ENCODE peak calls at places on chromosome 12, in five cellular contexts. One of them, this sample, is unnamed.

GRCh38 chr12:121578230-121579189 is 2.3 kb downstream of the KDM2B start:
- DNase-seq in lower lobe of right lung: peak
- DNase-seq in GM10248: peak
- DNase-seq in fibroblast of mammary gland: no peak
- DNase-seq in neural crest cell: peak
- DNase-seq in this sample: peak

GRCh38 chr12:38930994-38931393 is 25.6 kb upstream of the CPNE8 start:
- DNase-seq in lower lobe of right lung: no peak
- DNase-seq in GM10248: no peak
- DNase-seq in fibroblast of mammary gland: no peak
- DNase-seq in neural crest cell: no peak
- DNase-seq in this sample: no peak

GRCh38 chr12:28535216-28535615 is 345.0 kb downstream of the CCDC91 start:
- DNase-seq in lower lobe of right lung: no peak
- DNase-seq in GM10248: no peak
- DNase-seq in fibroblast of mammary gland: peak
- DNase-seq in neural crest cell: no peak
- DNase-seq in this sample: no peak

GRCh38 chr12:132481345-132481744 is 8.6 kb upstream of the FBRSL1 start:
- DNase-seq in lower lobe of right lung: no peak
- DNase-seq in GM10248: no peak
- DNase-seq in fibroblast of mammary gland: no peak
- DNase-seq in neural crest cell: no peak
- DNase-seq in this sample: no peak

GRCh38 chr12:121580959-121581680 is at the start of gene KDM2B:
- DNase-seq in lower lobe of right lung: no peak
- DNase-seq in GM10248: no peak
- DNase-seq in fibroblast of mammary gland: peak
- DNase-seq in neural crest cell: peak
- DNase-seq in this sample: no peak

GRCh38 chr12:124152733-124153132 is 142.2 kb upstream of the RFLNA start:
- DNase-seq in lower lobe of right lung: no peak
- DNase-seq in GM10248: no peak
- DNase-seq in fibroblast of mammary gland: peak
- DNase-seq in neural crest cell: no peak
- DNase-seq in this sample: no peak

GRCh38 chr12:89354630-89354931 is 2.3 kb upstream of the DUSP6 start:
- DNase-seq in lower lobe of right lung: no peak
- DNase-seq in GM10248: peak
- DNase-seq in fibroblast of mammary gland: no peak
- DNase-seq in neural crest cell: no peak
- DNase-seq in this sample: peak

GRCh38 chr12:5796171-5797091 is 148.6 kb downstream of the ANO2 start:
- DNase-seq in lower lobe of right lung: peak
- DNase-seq in GM10248: peak
- DNase-seq in fibroblast of mammary gland: no peak
- DNase-seq in neural crest cell: peak
- DNase-seq in this sample: peak

GRCh38 chr12:123140675-123141614 is 9.9 kb downstream of the PITPNM2 start:
- DNase-seq in lower lobe of right lung: no peak
- DNase-seq in GM10248: no peak
- DNase-seq in fibroblast of mammary gland: no peak
- DNase-seq in neural crest cell: no peak
- DNase-seq in this sample: no peak

GRCh38 chr12:47818382-47818700 is 1.4 kb downstream of the HDAC7 start:
- DNase-seq in lower lobe of right lung: no peak
- DNase-seq in GM10248: no peak
- DNase-seq in fibroblast of mammary gland: no peak
- DNase-seq in neural crest cell: no peak
- DNase-seq in this sample: no peak

GRCh38 chr12:77521458-77522115 is 309.1 kb upstream of the NAV3 start:
- DNase-seq in lower lobe of right lung: no peak
- DNase-seq in GM10248: no peak
- DNase-seq in fibroblast of mammary gland: peak
- DNase-seq in neural crest cell: no peak
- DNase-seq in this sample: no peak

GRCh38 chr12:95358111-95359083 is 115.6 kb upstream of the METAP2 start:
- DNase-seq in lower lobe of right lung: no peak
- DNase-seq in GM10248: no peak
- DNase-seq in fibroblast of mammary gland: peak
- DNase-seq in neural crest cell: no peak
- DNase-seq in this sample: no peak

GRCh38 chr12:109983432-109984142 is 12.6 kb downstream of the GIT2 start:
- DNase-seq in lower lobe of right lung: no peak
- DNase-seq in GM10248: no peak
- DNase-seq in fibroblast of mammary gland: no peak
- DNase-seq in neural crest cell: no peak
- DNase-seq in this sample: no peak

GRCh38 chr12:43338848-43339526 is 213.0 kb downstream of the ADAMTS20 start:
- DNase-seq in lower lobe of right lung: no peak
- DNase-seq in GM10248: peak
- DNase-seq in fibroblast of mammary gland: peak
- DNase-seq in neural crest cell: peak
- DNase-seq in this sample: no peak

GRCh38 chr12:78229491-78230209 is 399.0 kb downstream of the NAV3 start:
- DNase-seq in lower lobe of right lung: no peak
- DNase-seq in GM10248: peak
- DNase-seq in fibroblast of mammary gland: peak
- DNase-seq in neural crest cell: peak
- DNase-seq in this sample: peak

GRCh38 chr12:77830952-77831351 is 258 bp downstream of the NAV3 start:
- DNase-seq in lower lobe of right lung: no peak
- DNase-seq in GM10248: no peak
- DNase-seq in fibroblast of mammary gland: no peak
- DNase-seq in neural crest cell: no peak
- DNase-seq in this sample: no peak

GRCh38 chr12:50509009-50509663 is 4.4 kb downstream of the DIP2B start:
- DNase-seq in lower lobe of right lung: no peak
- DNase-seq in GM10248: no peak
- DNase-seq in fibroblast of mammary gland: no peak
- DNase-seq in neural crest cell: no peak
- DNase-seq in this sample: no peak

GRCh38 chr12:95218164-95218851 is 701 bp downstream of the VEZT start:
- DNase-seq in lower lobe of right lung: no peak
- DNase-seq in GM10248: no peak
- DNase-seq in fibroblast of mammary gland: peak
- DNase-seq in neural crest cell: no peak
- DNase-seq in this sample: no peak

GRCh38 chr12:109767456-109767855 is 53.8 kb downstream of the FAM222A start:
- DNase-seq in lower lobe of right lung: no peak
- DNase-seq in GM10248: no peak
- DNase-seq in fibroblast of mammary gland: no peak
- DNase-seq in neural crest cell: no peak
- DNase-seq in this sample: no peak

GRCh38 chr12:3282271-3282670 is 205.1 kb downstream of the TSPAN9 start:
- DNase-seq in lower lobe of right lung: no peak
- DNase-seq in GM10248: no peak
- DNase-seq in fibroblast of mammary gland: no peak
- DNase-seq in neural crest cell: no peak
- DNase-seq in this sample: no peak

GRCh38 chr12:123490089-123490488 is 32.1 kb downstream of the SNRNP35 start:
- DNase-seq in lower lobe of right lung: no peak
- DNase-seq in GM10248: no peak
- DNase-seq in fibroblast of mammary gland: no peak
- DNase-seq in neural crest cell: no peak
- DNase-seq in this sample: no peak

GRCh38 chr12:3220382-3221321 is 143.5 kb downstream of the TSPAN9 start:
- DNase-seq in lower lobe of right lung: no peak
- DNase-seq in GM10248: no peak
- DNase-seq in fibroblast of mammary gland: no peak
- DNase-seq in neural crest cell: no peak
- DNase-seq in this sample: no peak

GRCh38 chr12:76713130-76713529 is 50.8 kb upstream of the ZDHHC17 start:
- DNase-seq in lower lobe of right lung: no peak
- DNase-seq in GM10248: no peak
- DNase-seq in fibroblast of mammary gland: no peak
- DNase-seq in neural crest cell: no peak
- DNase-seq in this sample: no peak

GRCh38 chr12:104218935-104219334 is 3.4 kb downstream of the TXNRD1 start:
- DNase-seq in lower lobe of right lung: no peak
- DNase-seq in GM10248: no peak
- DNase-seq in fibroblast of mammary gland: peak
- DNase-seq in neural crest cell: no peak
- DNase-seq in this sample: no peak

GRCh38 chr12:69000540-69001243 is 67.7 kb upstream of the CPM start:
- DNase-seq in lower lobe of right lung: no peak
- DNase-seq in GM10248: no peak
- DNase-seq in fibroblast of mammary gland: peak
- DNase-seq in neural crest cell: no peak
- DNase-seq in this sample: no peak

GRCh38 chr12:100926669-100927248 is 132.2 kb downstream of the ANO4 start:
- DNase-seq in lower lobe of right lung: no peak
- DNase-seq in GM10248: no peak
- DNase-seq in fibroblast of mammary gland: peak
- DNase-seq in neural crest cell: peak
- DNase-seq in this sample: no peak
- TF ChIP-seq CTCF in lower lobe of right lung: no peak
- TF ChIP-seq CTCF in GM10248: peak
- TF ChIP-seq CTCF in fibroblast of mammary gland: peak
- TF ChIP-seq CTCF in neural crest cell: peak
- TF ChIP-seq CTCF in this sample: peak

GRCh38 chr12:107167756-107168155 is 74.4 kb upstream of the CRY1 start:
- DNase-seq in lower lobe of right lung: no peak
- DNase-seq in GM10248: no peak
- DNase-seq in fibroblast of mammary gland: no peak
- DNase-seq in neural crest cell: no peak
- DNase-seq in this sample: no peak

GRCh38 chr12:107169200-107169599 is 75.9 kb upstream of the CRY1 start:
- DNase-seq in lower lobe of right lung: no peak
- DNase-seq in GM10248: no peak
- DNase-seq in fibroblast of mammary gland: no peak
- DNase-seq in neural crest cell: no peak
- DNase-seq in this sample: no peak

GRCh38 chr12:107164392-107164791 is 71.0 kb upstream of the CRY1 start:
- DNase-seq in lower lobe of right lung: no peak
- DNase-seq in GM10248: no peak
- DNase-seq in fibroblast of mammary gland: no peak
- DNase-seq in neural crest cell: no peak
- DNase-seq in this sample: no peak

GRCh38 chr12:107163413-107163812 is 70.1 kb upstream of the CRY1 start:
- DNase-seq in lower lobe of right lung: no peak
- DNase-seq in GM10248: no peak
- DNase-seq in fibroblast of mammary gland: no peak
- DNase-seq in neural crest cell: no peak
- DNase-seq in this sample: no peak

DNA sequence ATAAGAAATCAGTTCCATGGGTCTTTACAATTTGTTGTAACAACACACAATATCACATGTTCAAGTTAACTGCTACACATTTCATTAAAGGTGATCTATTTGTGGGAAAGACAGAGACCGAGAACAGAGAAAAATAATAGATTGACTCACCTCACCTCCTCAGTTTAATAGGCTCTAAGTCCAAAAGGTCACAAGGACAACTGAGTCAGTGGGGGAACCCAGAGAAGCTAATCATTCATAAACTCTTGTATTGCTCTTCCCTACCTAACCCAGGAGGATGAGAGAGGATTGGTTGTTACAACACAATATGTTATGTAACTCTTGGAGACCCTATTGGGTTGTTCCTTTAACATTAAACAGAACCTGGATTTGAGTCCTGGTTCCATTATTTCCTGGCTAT is 72.2 kb upstream of the CRY1 start:
- DNase-seq in lower lobe of right lung: no peak
- DNase-seq in GM10248: no peak
- DNase-seq in fibroblast of mammary gland: no peak
- DNase-seq in neural crest cell: no peak
- DNase-seq in this sample: no peak
- TF ChIP-seq CTCF in lower lobe of right lung: no peak
- TF ChIP-seq CTCF in GM10248: no peak
- TF ChIP-seq CTCF in fibroblast of mammary gland: no peak
- TF ChIP-seq CTCF in neural crest cell: no peak
- TF ChIP-seq CTCF in this sample: no peak

GRCh38 chr12:80941916-80942315 is 4.2 kb upstream of the LIN7A start:
- DNase-seq in lower lobe of right lung: no peak
- DNase-seq in GM10248: no peak
- DNase-seq in fibroblast of mammary gland: peak
- DNase-seq in neural crest cell: no peak
- DNase-seq in this sample: no peak

GRCh38 chr12:80943345-80943744 is 5.6 kb upstream of the LIN7A start:
- DNase-seq in lower lobe of right lung: no peak
- DNase-seq in GM10248: no peak
- DNase-seq in fibroblast of mammary gland: no peak
- DNase-seq in neural crest cell: no peak
- DNase-seq in this sample: no peak

DNA sequence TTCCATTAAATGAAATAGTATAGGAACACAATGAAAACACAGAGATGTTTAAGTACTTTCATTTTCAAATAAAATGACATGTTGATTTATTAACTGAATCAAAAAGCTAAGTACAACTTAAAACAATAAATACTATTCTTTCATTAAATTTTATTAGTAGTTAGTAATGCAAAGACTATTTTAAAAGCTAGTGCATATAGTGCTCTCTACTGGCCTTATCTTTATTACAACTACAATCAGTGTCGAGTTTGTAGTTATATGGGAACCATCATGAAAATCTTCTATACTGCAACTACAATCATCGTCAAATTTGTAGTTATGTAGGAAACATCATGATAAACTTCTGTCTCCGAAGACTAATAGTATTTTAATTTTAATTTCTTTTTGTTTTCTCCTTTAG is 8.9 kb upstream of the LIN7A start:
- DNase-seq in lower lobe of right lung: no peak
- DNase-seq in GM10248: no peak
- DNase-seq in fibroblast of mammary gland: peak
- DNase-seq in neural crest cell: no peak
- DNase-seq in this sample: no peak
- TF ChIP-seq CTCF in lower lobe of right lung: no peak
- TF ChIP-seq CTCF in GM10248: peak
- TF ChIP-seq CTCF in fibroblast of mammary gland: peak
- TF ChIP-seq CTCF in neural crest cell: no peak
- TF ChIP-seq CTCF in this sample: peak

GRCh38 chr12:52984136-52984535 is 22.1 kb upstream of the EIF4B start:
- DNase-seq in lower lobe of right lung: no peak
- DNase-seq in GM10248: no peak
- DNase-seq in fibroblast of mammary gland: no peak
- DNase-seq in neural crest cell: no peak
- DNase-seq in this sample: no peak
- TF ChIP-seq CTCF in lower lobe of right lung: no peak
- TF ChIP-seq CTCF in GM10248: no peak
- TF ChIP-seq CTCF in fibroblast of mammary gland: no peak
- TF ChIP-seq CTCF in neural crest cell: no peak
- TF ChIP-seq CTCF in this sample: no peak

GRCh38 chr12:65728913-65729793 is 95.1 kb upstream of the HMGA2 start:
- DNase-seq in lower lobe of right lung: no peak
- DNase-seq in GM10248: no peak
- DNase-seq in fibroblast of mammary gland: no peak
- DNase-seq in neural crest cell: peak
- DNase-seq in this sample: no peak
- TF ChIP-seq CTCF in lower lobe of right lung: no peak
- TF ChIP-seq CTCF in GM10248: no peak
- TF ChIP-seq CTCF in fibroblast of mammary gland: no peak
- TF ChIP-seq CTCF in neural crest cell: no peak
- TF ChIP-seq CTCF in this sample: no peak

DNA sequence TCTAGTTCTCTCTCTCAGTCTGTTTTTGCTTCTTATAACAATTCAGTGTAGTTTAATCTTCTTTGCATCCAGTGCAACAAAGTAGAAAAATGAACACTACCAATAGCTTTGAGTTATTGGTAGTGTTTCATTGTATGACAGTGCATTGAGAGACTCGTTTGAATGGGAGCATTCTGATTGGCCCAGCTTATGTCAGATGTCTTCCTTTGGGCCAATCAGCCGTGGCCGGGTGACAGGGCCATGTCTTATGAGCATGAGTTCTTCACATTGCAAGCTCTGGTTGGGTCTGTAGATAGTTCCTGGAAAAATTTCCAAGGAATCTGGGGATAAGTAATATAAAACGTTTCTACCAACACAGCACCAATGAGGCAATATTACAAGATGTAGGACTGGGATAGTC is 36.5 kb downstream of the GYS2 start:
- DNase-seq in lower lobe of right lung: no peak
- DNase-seq in GM10248: no peak
- DNase-seq in fibroblast of mammary gland: no peak
- DNase-seq in neural crest cell: no peak
- DNase-seq in this sample: no peak
- TF ChIP-seq CTCF in lower lobe of right lung: no peak
- TF ChIP-seq CTCF in GM10248: no peak
- TF ChIP-seq CTCF in fibroblast of mammary gland: no peak
- TF ChIP-seq CTCF in neural crest cell: no peak
- TF ChIP-seq CTCF in this sample: no peak

This sample was measured in GM13977.